ENCODE peak calls at places on chromosomes 4 and X, in four cellular contexts. P, G, O and W are unnamed samples.

GRCh38 chr4:5918331-5919030 is 25.6 kb upstream of the CRMP1 start:
- DNase-seq in P (no peak), G (no peak), O (no peak), W (no peak)

GRCh38 chrX:55767100-55767499 is 49.6 kb downstream of the RRAGB start:
- DNase-seq in P (no peak), G (no peak), O (no peak), W (peak)

GRCh38 chrX:72025236-72025770 is 106.4 kb downstream of the RTL5 start:
- DNase-seq in P (no peak), G (no peak), O (peak), W (no peak)

GRCh38 chr4:144223654-144224053 is 83.1 kb upstream of the GYPA start:
- DNase-seq in P (no peak), G (no peak), O (no peak), W (no peak)

GRCh38 chrX:148976571-148976970 is 476.2 kb downstream of the AFF2 start:
- DNase-seq in P (no peak), G (no peak), O (no peak), W (no peak)

GRCh38 chr4:48127231-48127881 is 6.7 kb downstream of the TXK start:
- DNase-seq in P (no peak), G (no peak), O (peak), W (no peak)

GRCh38 chr4:13988347-13989265 is 361.1 kb upstream of the BOD1L1 start:
- DNase-seq in P (peak), G (no peak), O (no peak), W (peak)

GRCh38 chr4:2042207-2042946 is 16.8 kb upstream of the NAT8L start:
- DNase-seq in P (no peak), G (peak), O (peak), W (no peak)

GRCh38 chr4:72467633-72468032 is 101.4 kb downstream of the ADAMTS3 start:
- DNase-seq in P (no peak), G (no peak), O (no peak), W (no peak)

GRCh38 chr4:1683371-1683902 is 676 bp downstream of the FAM53A start:
- DNase-seq in P (peak), G (peak), O (peak), W (peak)

GRCh38 chr4:158778712-158779111 is 9.9 kb downstream of the FNIP2 start:
- DNase-seq in P (peak), G (no peak), O (no peak), W (no peak)

GRCh38 chrX:153778151-153778551 is 2.7 kb upstream of the SRPK3 start:
- DNase-seq in P (no peak), G (no peak), O (no peak), W (no peak)

GRCh38 chr4:6180841-6181631 is 19.3 kb downstream of the JAKMIP1 start:
- DNase-seq in P (no peak), G (no peak), O (no peak), W (no peak)

GRCh38 chr4:24888475-24888874 is 24.4 kb downstream of the CCDC149 start:
- DNase-seq in P (no peak), G (no peak), O (no peak), W (no peak)

GRCh38 chr4:123588631-123589223 is 192.1 kb downstream of the SPRY1 start:
- DNase-seq in P (no peak), G (no peak), O (no peak), W (no peak)

GRCh38 chr4:123106741-123107140 is 184.3 kb upstream of the NUDT6 start:
- DNase-seq in P (no peak), G (no peak), O (no peak), W (no peak)

GRCh38 chrX:9646471-9647038 is 119.1 kb downstream of the GPR143 start:
- DNase-seq in P (no peak), G (no peak), O (no peak), W (no peak)

GRCh38 chr4:187172340-187172761 is 448.7 kb upstream of the FAT1 start:
- DNase-seq in P (no peak), G (no peak), O (no peak), W (no peak)

GRCh38 chrX:24395775-24396174 is 35.3 kb downstream of the SUPT20HL1 start:
- DNase-seq in P (peak), G (peak), O (peak), W (peak)

GRCh38 chr4:73379946-73380345 is 24.1 kb upstream of the ALB start:
- DNase-seq in P (no peak), G (no peak), O (no peak), W (peak)

GRCh38 chrX:129931411-129932136 is 25.6 kb downstream of the UTP14A start:
- DNase-seq in P (peak), G (peak), O (peak), W (peak)

GRCh38 chrX:104641176-104641575 is 75.2 kb downstream of the IL1RAPL2 start:
- DNase-seq in P (no peak), G (no peak), O (peak), W (no peak)

GRCh38 chrX:71994601-71995000 is 84.0 kb downstream of the NHSL2 start:
- DNase-seq in P (peak), G (no peak), O (no peak), W (no peak)

GRCh38 chr4:153513596-153513995 is 47.4 kb downstream of the TMEM131L start:
- DNase-seq in P (no peak), G (no peak), O (no peak), W (no peak)

GRCh38 chr4:7906171-7906581 is 33.5 kb downstream of the AFAP1 start:
- DNase-seq in P (no peak), G (no peak), O (no peak), W (no peak)

GRCh38 chrX:152641996-152642395 is 4.3 kb downstream of the GABRQ start:
- DNase-seq in P (peak), G (no peak), O (peak), W (no peak)

GRCh38 chrX:122866527-122866926 is 317.6 kb upstream of the GRIA3 start:
- DNase-seq in P (no peak), G (no peak), O (no peak), W (peak)

GRCh38 chr4:13980317-13980716 is 352.8 kb upstream of the BOD1L1 start:
- DNase-seq in P (no peak), G (no peak), O (no peak), W (peak)

GRCh38 chrX:48957477-48957826 is at the start of gene OTUD5:
- DNase-seq in P (peak), G (peak), O (no peak), W (peak)

GRCh38 chr4:152967942-152968341 is 31.8 kb downstream of the FHDC1 start:
- DNase-seq in P (no peak), G (no peak), O (no peak), W (no peak)

GRCh38 chr4:158814636-158815035 is 45.8 kb downstream of the FNIP2 start:
- DNase-seq in P (no peak), G (no peak), O (no peak), W (no peak)

GRCh38 chrX:69538321-69538876 is 34.3 kb downstream of the NALF2 start:
- DNase-seq in P (peak), G (peak), O (peak), W (peak)

GRCh38 chr4:23881052-23881501 is 8.8 kb downstream of the PPARGC1A start:
- DNase-seq in P (no peak), G (no peak), O (no peak), W (no peak)

GRCh38 chr4:48798117-48798516 is 18.0 kb upstream of the FRYL start:
- DNase-seq in P (no peak), G (no peak), O (no peak), W (no peak)

GRCh38 chr4:104491826-104492771 is 2.6 kb downstream of the CXXC4 start:
- DNase-seq in P (no peak), G (no peak), O (peak), W (no peak)

GRCh38 chr4:144645621-144646522 is at the start of gene HHIP:
- DNase-seq in P (peak), G (no peak), O (peak), W (peak)

GRCh38 chrX:4708970-4709760 is 995.7 kb upstream of the PRKX start:
- DNase-seq in P (no peak), G (no peak), O (no peak), W (no peak)
- H3K27ac ChIP-seq in P (no peak), G (no peak), O (no peak), W (no peak)

DNA sequence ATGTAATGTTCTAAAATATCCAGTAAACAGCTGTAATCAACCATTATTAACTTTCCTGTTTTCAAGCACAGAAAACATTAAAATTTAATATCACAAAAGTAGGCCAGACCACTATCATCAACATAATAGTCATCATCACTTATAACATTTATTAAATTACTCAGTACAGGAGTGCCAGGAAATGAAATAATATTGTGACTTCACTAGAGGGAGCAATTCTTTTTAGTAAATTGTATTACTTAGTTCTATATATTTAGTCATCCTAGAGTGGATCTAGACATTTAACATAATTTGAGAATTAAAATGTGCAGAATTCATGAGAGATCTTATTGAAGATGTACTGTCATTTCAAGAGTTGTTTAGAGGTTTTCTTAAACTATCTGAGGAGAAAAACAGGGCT is 33.6 kb downstream of the PITX2 start:
- DNase-seq in P (no peak), G (no peak), O (no peak), W (no peak)
- TF ChIP-seq CTCF in P (no peak), G (no peak), O (no peak), W (peak)

DNA sequence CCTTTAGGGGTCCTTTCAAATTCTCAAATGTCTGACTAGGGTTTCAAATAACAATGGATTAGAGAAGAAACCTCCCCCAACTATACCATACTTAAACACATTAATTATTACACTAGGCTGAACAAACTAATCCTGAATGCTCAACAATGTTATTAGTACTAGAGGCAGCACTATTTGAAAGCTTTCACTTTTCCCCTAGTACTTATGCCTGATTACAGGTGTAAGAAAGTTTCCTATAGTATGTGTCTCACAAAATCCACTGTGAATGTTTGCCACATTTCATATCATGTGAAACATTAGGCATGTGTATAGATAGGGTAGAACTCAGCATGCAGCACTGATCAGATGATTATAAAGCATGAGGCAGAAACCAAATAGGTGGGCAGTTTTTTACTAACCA is 336.2 kb downstream of the ZNF674 start:
- DNase-seq in P (no peak), G (no peak), O (no peak), W (no peak)
- H3K27ac ChIP-seq in P (no peak), G (no peak), O (no peak), W (no peak)

GRCh38 chr4:16162891-16163290 is 63.4 kb downstream of the TAPT1 start:
- DNase-seq in P (no peak), G (no peak), O (no peak), W (no peak)

GRCh38 chr4:16158504-16158852 is 67.8 kb downstream of the TAPT1 start:
- DNase-seq in P (no peak), G (no peak), O (no peak), W (no peak)

GRCh38 chr4:16159321-16159720 is 67.0 kb downstream of the TAPT1 start:
- DNase-seq in P (no peak), G (no peak), O (no peak), W (no peak)

GRCh38 chr4:16161866-16162408 is 64.3 kb downstream of the TAPT1 start:
- DNase-seq in P (no peak), G (no peak), O (no peak), W (no peak)

GRCh38 chr4:16160457-16160856 is 65.8 kb downstream of the TAPT1 start:
- DNase-seq in P (no peak), G (no peak), O (no peak), W (no peak)
- TF ChIP-seq CTCF in P (no peak), G (no peak), O (no peak), W (no peak)

DNA sequence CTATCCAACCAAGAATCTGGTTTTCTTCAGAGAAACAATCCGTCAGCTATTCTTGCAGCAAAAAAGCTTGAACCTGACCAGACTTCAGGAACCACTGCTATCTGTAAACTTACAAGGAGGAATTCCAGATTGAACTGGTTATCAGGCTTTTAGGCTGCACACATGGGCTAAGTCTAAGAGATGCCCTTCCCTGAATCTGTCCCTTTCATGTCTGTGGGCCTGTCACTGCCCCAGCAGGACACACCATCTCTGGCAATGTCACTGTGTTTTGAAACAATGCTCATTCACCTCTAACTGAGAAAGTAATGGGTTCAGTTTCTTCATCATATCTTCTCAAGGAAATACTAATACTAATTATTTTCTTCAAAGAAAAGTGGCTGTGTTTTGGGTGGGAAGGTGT is 72.8 kb downstream of the PARM1 start:
- DNase-seq in P (no peak), G (no peak), O (no peak), W (no peak)
- H3K27ac ChIP-seq in P (peak), G (no peak), O (no peak), W (no peak)

DNA sequence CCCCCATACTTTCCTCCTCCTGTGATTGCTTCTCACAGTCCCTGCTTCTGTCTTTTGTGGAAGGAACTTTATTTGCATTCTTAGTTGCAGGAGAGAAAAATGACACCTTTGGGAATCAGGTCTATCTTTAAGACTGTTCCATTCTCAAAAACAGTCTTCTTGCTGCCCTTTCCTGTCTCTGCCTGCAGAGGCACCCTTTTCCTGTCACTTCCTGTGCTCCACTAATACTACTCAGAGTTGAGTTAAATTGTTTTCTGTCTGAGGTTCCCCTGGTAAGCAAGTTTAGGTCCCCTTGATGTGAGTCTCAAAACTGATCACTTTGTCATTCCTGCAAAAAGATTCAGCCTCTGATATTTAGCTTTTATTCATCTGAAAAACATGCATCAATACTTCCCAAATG is 208.8 kb upstream of the CLNK start:
- DNase-seq in P (no peak), G (no peak), O (peak), W (no peak)
- TF ChIP-seq CTCF in P (no peak), G (no peak), O (peak), W (no peak)

GRCh38 chr4:107330915-107331314 is 294.8 kb upstream of the DKK2 start:
- DNase-seq in P (no peak), G (no peak), O (no peak), W (no peak)

DNA sequence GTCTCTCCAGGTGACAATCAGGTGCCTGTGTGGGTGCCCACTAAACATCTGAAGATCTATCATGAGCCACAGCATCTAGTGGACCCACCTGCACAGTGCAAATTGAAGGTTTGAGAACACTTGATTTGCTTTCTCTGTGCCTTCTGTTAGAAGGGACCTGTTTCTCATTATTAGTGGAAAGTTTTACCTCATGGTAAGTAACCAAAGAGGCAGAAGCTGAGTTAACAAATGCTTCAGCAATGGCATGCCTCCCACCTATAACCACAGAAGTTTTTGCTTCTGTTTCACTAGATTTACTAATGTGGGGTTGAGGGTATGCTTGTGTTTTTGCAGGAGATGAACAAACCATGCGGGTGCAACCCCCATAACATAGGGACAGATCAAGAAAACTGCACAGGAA is 297.4 kb upstream of the DKK2 start:
- DNase-seq in P (no peak), G (no peak), O (no peak), W (no peak)
- H3K27ac ChIP-seq in P (no peak), G (no peak), O (no peak), W (no peak)

GRCh38 chrX:30513284-30513683 is 64.3 kb downstream of the TASL start:
- DNase-seq in P (no peak), G (no peak), O (no peak), W (no peak)
- TF ChIP-seq CTCF in P (no peak), G (no peak), O (peak), W (peak)

GRCh38 chr4:3239342-3239741 is 9.6 kb upstream of the MSANTD1 start:
- DNase-seq in P (no peak), G (no peak), O (no peak), W (no peak)
- H3K27ac ChIP-seq in P (no peak), G (no peak), O (no peak), W (no peak)